ENCODE peak calls at places on chromosomes 6 and 20, in five cellular contexts. B is AG08395, K is aorta, T is COLO829, W is RPMI7951. D is an unnamed sample.

GRCh38 chr6:46921731-46922130 is at the start of gene ADGRF5:
- DNase-seq in K (no peak), T (no peak), W (no peak), B (no peak), D (no peak)

GRCh38 chr20:2899243-2899642 is 26.0 kb downstream of the PTPRA start:
- DNase-seq in B (no peak), W (no peak), K (no peak), T (no peak), D (no peak)

GRCh38 chr20:2086177-2086979 is 15.2 kb upstream of the STK35 start:
- DNase-seq in K (no peak), B (peak; percentile 37), W (peak; percentile 31), T (no peak), D (no peak)

GRCh38 chr20:37944456-37944981 is 41.6 kb downstream of the VSTM2L start:
- DNase-seq in W (no peak), T (no peak), B (no peak), K (peak; percentile 66), D (no peak)

GRCh38 chr6:56955171-56956155 is 556 bp downstream of the BEND6 start:
- DNase-seq in B (peak; percentile 85), T (peak; percentile 77), K (peak; percentile 95), W (peak; percentile 90), D (peak; percentile 93)

GRCh38 chr6:3913077-3913957 is 64.1 kb downstream of the FAM50B start:
- DNase-seq in B (peak; percentile 95), T (peak; percentile 95), W (peak; percentile 97), K (no peak), D (no peak)

GRCh38 chr20:38109657-38110524 is 55.2 kb downstream of the TGM2 start:
- DNase-seq in B (peak; percentile 91), T (no peak), K (peak; percentile 85), W (peak; percentile 100), D (no peak)

GRCh38 chr6:13216236-13216933 is 112.0 kb downstream of the TBC1D7 start:
- DNase-seq in W (no peak), K (no peak), B (no peak), T (no peak), D (no peak)